ENCODE peak calls at places on chromosomes 2 and 18, in nine cellular contexts. A, X, K, L, T, O, E, D and V are unnamed samples.

GRCh38 chr2:104790100-104790811 is 63.7 kb upstream of the POU3F3 start:
- DNase-seq in E (no peak), L (no peak), A (no peak), X (no peak), D (no peak), O (no peak), K (no peak), T (no peak), V (no peak)

GRCh38 chr2:125855204-125855603 is 800.8 kb upstream of the GYPC start:
- DNase-seq in E (no peak), A (no peak), T (no peak), X (no peak), O (no peak), L (no peak), K (no peak), D (no peak), V (no peak)

GRCh38 chr2:182301093-182301492 is 125.7 kb downstream of the PDE1A start:
- DNase-seq in X (no peak), A (peak; percentile 33), E (no peak), T (no peak), L (no peak), K (no peak), D (no peak), O (no peak), V (no peak)

GRCh38 chr2:175620035-175620434 is 382.0 kb downstream of the LNPK start:
- DNase-seq in E (no peak), O (no peak), L (no peak), D (no peak), A (no peak), X (no peak), K (no peak), T (no peak), V (no peak)

GRCh38 chr2:219439518-219439917 is 4.9 kb downstream of the SPEG start:
- DNase-seq in D (peak; percentile 31), O (no peak), K (no peak), E (no peak), T (no peak), X (no peak), A (no peak), L (no peak), V (no peak)

GRCh38 chr2:36356199-36356989 is 816 bp downstream of the CRIM1 start:
- DNase-seq in L (peak; percentile 75), T (peak; percentile 49), K (peak; percentile 51), D (peak; percentile 44), O (peak; percentile 54), A (peak; percentile 25), E (peak; percentile 86), X (peak; percentile 44), V (peak; percentile 53)

GRCh38 chr2:232882505-232883115 is 12.5 kb downstream of the SNORC start:
- DNase-seq in L (no peak), O (no peak), E (peak; percentile 57), D (no peak), T (no peak), K (no peak), X (no peak), A (no peak), V (no peak)

GRCh38 chr18:78799382-78800089 is 180.1 kb upstream of the SALL3 start:
- DNase-seq in T (no peak), A (no peak), L (no peak), O (no peak), X (no peak), E (peak; percentile 71), D (no peak), K (no peak), V (no peak)

GRCh38 chr2:66438498-66439290 is 3.8 kb downstream of the MEIS1 start:
- DNase-seq in K (no peak), O (no peak), T (peak; percentile 41), X (no peak), D (no peak), E (no peak), A (no peak), L (no peak), V (no peak)

GRCh38 chr2:66439291-66440010 is 4.5 kb downstream of the MEIS1 start:
- DNase-seq in L (no peak), X (no peak), O (peak; percentile 27), A (no peak), E (peak; percentile 73), K (no peak), T (no peak), D (no peak), V (peak; percentile 48)

GRCh38 chr2:66440692-66441091 is 5.8 kb downstream of the MEIS1 start:
- DNase-seq in K (peak; percentile 51), X (peak; percentile 31), E (peak; percentile 55), L (no peak), A (no peak), D (peak; percentile 54), O (peak; percentile 25), T (no peak), V (no peak)

GRCh38 chr2:66441651-66442365 is 6.9 kb downstream of the MEIS1 start:
- DNase-seq in O (no peak), X (no peak), D (no peak), T (no peak), E (no peak), K (no peak), A (no peak), L (no peak), V (no peak)

DNA sequence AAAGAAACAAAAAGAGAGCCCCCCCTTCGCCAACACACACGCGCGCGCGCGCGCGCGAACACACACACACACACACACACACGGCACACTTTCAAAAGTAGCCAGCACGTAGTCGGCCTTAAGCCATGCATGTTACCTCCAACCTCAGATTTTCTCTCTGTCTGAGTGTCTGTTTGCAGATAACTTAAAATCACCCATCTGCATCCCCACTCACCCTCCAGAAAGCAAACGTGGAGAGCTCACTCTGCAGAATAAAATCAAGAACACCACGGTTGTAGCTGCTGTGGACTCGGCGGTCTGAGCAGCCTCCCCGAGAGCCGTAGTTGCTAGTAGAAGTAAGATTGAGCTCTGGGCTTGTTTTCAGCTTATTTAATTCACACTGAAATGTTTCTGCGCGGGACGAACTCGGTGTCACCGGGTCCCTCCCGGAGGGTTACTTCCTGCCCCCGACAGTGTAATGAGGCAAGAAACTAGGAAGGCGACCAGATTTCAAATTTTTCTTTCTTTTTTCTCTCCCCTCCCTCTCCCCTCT is 5.2 kb downstream of the MEIS1 start:
- DNase-seq in K (no peak), X (no peak), L (no peak), E (peak; percentile 58), O (peak; percentile 14), D (no peak), T (no peak), A (no peak), V (no peak)
- H3K4me3 ChIP-seq in K (peak overlapping the region; percentile 80), X (peak overlapping the region; percentile 65), L (peak overlapping the region; percentile 81), E (peak overlapping the region; percentile 26), O (peak overlapping the region; percentile 81), D (peak overlapping the region; percentile 80), T (peak overlapping the region; percentile 100), A (no peak overlapping the region), V (peak overlapping the region; percentile 70)

GRCh38 chr2:11516984-11517648 is 16.7 kb upstream of the GREB1 start:
- DNase-seq in D (no peak), X (no peak), T (no peak), A (no peak), O (no peak), K (no peak), E (no peak), L (no peak), V (no peak)
- H3K27me3 ChIP-seq in D (no peaks in the 10 kb centered on the region), X (no peaks in the 10 kb centered on the region), T (peaks cover 2% of the 10 kb centered on the region), A (peaks cover 14% of the 10 kb centered on the region), O (no peaks in the 10 kb centered on the region), K (no peaks in the 10 kb centered on the region), E (peaks cover 20% of the 10 kb centered on the region), L (no peaks in the 10 kb centered on the region), V (no peaks in the 10 kb centered on the region)

GRCh38 chr2:10340593-10340975 is 37.9 kb downstream of the HPCAL1 start:
- DNase-seq in T (no peak), X (no peak), K (no peak), A (no peak), O (no peak), D (no peak), E (no peak), L (no peak), V (no peak)

GRCh38 chr2:10336283-10336682 is 33.6 kb downstream of the HPCAL1 start:
- DNase-seq in T (no peak), E (no peak), X (no peak), A (peak; percentile 89), D (no peak), O (no peak), L (no peak), K (no peak), V (no peak)

GRCh38 chr2:10337449-10337848 is 34.7 kb downstream of the HPCAL1 start:
- DNase-seq in L (no peak), O (no peak), K (no peak), X (no peak), E (peak; percentile 46), T (no peak), D (no peak), A (no peak), V (no peak)

GRCh38 chr2:10339647-10340592 is 37.2 kb downstream of the HPCAL1 start:
- DNase-seq in K (no peak), O (no peak), D (no peak), T (no peak), A (peak; percentile 26), L (no peak), X (no peak), E (peak; percentile 53), V (no peak)

DNA sequence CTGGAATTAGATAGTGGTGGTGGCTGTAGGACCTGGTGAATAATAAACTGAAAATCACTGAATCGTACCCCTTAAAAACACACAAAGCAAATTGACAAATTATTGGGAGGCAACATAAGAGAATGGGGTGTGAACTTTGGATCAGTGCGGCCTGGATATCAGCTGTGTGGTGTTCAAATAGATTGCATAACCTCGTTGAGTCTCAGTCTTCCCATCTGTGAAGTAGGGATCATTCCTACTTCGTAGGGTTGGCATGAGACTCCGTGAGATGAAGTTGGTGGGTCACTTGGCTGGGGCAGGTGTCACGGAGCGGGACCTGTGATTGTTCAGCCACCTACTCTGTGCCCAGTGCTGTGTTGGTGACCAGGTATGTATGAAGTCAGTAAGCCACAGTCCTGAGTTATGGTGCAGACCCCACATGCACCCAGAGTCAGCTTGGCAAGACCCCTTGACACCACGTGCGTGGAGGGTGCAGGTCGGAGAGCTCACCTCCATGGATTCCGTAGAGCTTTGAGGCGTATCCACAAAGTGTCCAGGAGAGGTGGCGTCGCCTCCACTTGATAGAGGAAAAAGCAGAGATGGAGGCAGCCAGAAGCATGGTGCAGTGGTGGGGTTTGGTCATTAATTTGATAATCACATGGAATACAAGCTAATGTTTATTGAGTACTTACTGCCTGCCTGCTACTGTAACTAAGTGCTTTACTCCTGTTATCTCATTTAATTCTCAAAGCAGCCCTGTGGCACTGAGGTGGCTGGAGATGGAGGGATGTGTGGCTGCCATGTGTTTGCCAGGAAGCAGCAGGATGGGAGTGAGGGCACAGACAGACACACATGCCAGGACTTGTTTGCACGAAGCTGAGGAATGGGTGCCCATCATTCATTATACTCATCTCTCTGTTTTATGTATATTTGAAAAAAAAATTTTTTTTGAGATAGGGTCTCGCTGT is 35.8 kb downstream of the HPCAL1 start:
- DNase-seq in X (no peak), E (peak; percentile 51), T (no peak), L (no peak), A (no peak), D (no peak), K (no peak), O (no peak), V (no peak)
- H3K4me3 ChIP-seq in X (no peak overlapping the region), E (no peak overlapping the region), T (no peak overlapping the region), L (no peak overlapping the region), A (no peak overlapping the region), D (no peak overlapping the region), K (no peak overlapping the region), O (no peak overlapping the region), V (no peak overlapping the region)

DNA sequence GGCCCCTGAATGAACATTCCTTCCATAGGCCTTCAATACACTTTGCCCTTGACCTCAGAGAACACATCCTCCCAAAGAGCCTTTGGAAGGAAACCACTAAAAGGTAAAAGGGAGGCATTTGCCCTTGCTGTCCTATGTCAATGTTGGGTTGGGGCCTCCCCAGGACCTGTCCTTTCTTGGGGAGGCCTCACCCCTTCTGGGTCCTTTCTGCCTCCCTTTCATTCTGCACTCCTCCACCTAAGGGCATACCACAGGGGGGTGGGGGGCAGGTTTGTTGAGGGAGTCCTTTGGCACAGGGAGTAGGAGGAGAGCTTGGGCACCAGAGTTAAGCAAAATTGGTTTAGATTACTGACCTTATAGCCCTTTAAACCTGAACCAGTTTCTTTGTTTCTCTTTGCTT is 32.5 kb upstream of the ATP6V1B1 start:
- DNase-seq in A (no peak), T (no peak), K (no peak), L (no peak), D (no peak), X (no peak), E (no peak), O (no peak), V (no peak)
- H3K27me3 ChIP-seq in A (peaks cover 17% of the 10 kb centered on the region), T (peaks cover 19% of the 10 kb centered on the region), K (no peaks in the 10 kb centered on the region), L (peaks cover 25% of the 10 kb centered on the region), D (peaks cover 68% of the 10 kb centered on the region), X (no peaks in the 10 kb centered on the region), E (peaks cover 100% of the 10 kb centered on the region), O (peaks cover 100% of the 10 kb centered on the region), V (no peaks in the 10 kb centered on the region)